ENCODE peak calls at places on chromosomes 2 and 18, in six cellular contexts. U is A549, V is AG04450, D is IMR-90, F is breast epithelium, A is colonic mucosa. Q is an unnamed sample. For H3K9me3, the result is how much of the 10 kb centered on the place peaks cover.

GRCh38 chr2:126893606-126894005 is 5.1 kb upstream of the TEX51 start:
- DNase-seq in F (no peak), U (no peak), A (no peak), D (no peak), V (no peak), Q (no peak)

GRCh38 chr2:121245913-121246312 is 39.1 kb downstream of the TFCP2L1 start:
- DNase-seq in A (no peak), V (no peak), D (no peak), F (no peak), U (no peak), Q (no peak)

GRCh38 chr2:199460101-199460671 is 2.4 kb upstream of the SATB2 start:
- DNase-seq in F (no peak), A (no peak), V (no peak), U (peak), D (peak), Q (no peak)

GRCh38 chr2:23454501-23455120 is 69.6 kb downstream of the KLHL29 start:
- DNase-seq in A (no peak), F (no peak), D (no peak), U (no peak), V (no peak), Q (no peak)

GRCh38 chr18:6487027-6487426 is 72.3 kb upstream of the L3MBTL4 start:
- DNase-seq in D (no peak), A (no peak), V (no peak), U (no peak), F (no peak), Q (no peak)

GRCh38 chr2:190718652-190719526 is 70.0 kb downstream of the NAB1 start:
- DNase-seq in U (peak), D (peak), V (peak), A (peak), F (peak), Q (peak)

GRCh38 chr2:175806570-175806969 is 195.5 kb downstream of the LNPK start:
- DNase-seq in U (no peak), F (no peak), D (no peak), V (no peak), A (no peak), Q (no peak)

GRCh38 chr2:191795711-191796110 is 51.2 kb downstream of the CAVIN2 start:
- DNase-seq in D (no peak), V (no peak), A (no peak), F (no peak), U (no peak), Q (no peak)

GRCh38 chr2:112084689-112085381 is 29.8 kb downstream of the TMEM87B start:
- DNase-seq in D (no peak), U (no peak), V (no peak), A (no peak), F (no peak), Q (no peak)

GRCh38 chr2:241584446-241584845 is 25.9 kb downstream of the BOK start:
- DNase-seq in U (peak), D (peak), A (no peak), F (no peak), V (no peak), Q (no peak)

GRCh38 chr2:11584530-11585056 is 50.7 kb downstream of the GREB1 start:
- DNase-seq in U (no peak), F (no peak), A (no peak), V (no peak), D (no peak), Q (no peak)

GRCh38 chr2:181683518-181684453 is 3.5 kb upstream of the NEUROD1 start:
- DNase-seq in V (no peak), U (no peak), D (peak), A (no peak), F (no peak), Q (peak)

GRCh38 chr18:48133675-48134251 is 203.3 kb upstream of the SMAD2 start:
- DNase-seq in F (no peak), V (no peak), A (peak), U (no peak), D (no peak), Q (peak)

GRCh38 chr18:48136051-48136543 is 205.6 kb upstream of the SMAD2 start:
- DNase-seq in U (no peak), A (peak), V (no peak), F (no peak), D (no peak), Q (no peak)

GRCh38 chr18:48134609-48135008 is 204.2 kb upstream of the SMAD2 start:
- DNase-seq in V (no peak), D (no peak), A (no peak), U (no peak), F (no peak), Q (no peak)

GRCh38 chr18:48136544-48137353 is 206.3 kb upstream of the SMAD2 start:
- DNase-seq in U (no peak), A (peak), F (no peak), V (no peak), D (no peak), Q (no peak)

GRCh38 chr18:48135436-48135966 is 205.0 kb upstream of the SMAD2 start:
- DNase-seq in U (no peak), D (no peak), V (no peak), A (peak), F (no peak), Q (no peak)
- H3K4me3 ChIP-seq in U (peak), D (no peak), V (no peak), A (peak), F (peak), Q (no peak)

DNA sequence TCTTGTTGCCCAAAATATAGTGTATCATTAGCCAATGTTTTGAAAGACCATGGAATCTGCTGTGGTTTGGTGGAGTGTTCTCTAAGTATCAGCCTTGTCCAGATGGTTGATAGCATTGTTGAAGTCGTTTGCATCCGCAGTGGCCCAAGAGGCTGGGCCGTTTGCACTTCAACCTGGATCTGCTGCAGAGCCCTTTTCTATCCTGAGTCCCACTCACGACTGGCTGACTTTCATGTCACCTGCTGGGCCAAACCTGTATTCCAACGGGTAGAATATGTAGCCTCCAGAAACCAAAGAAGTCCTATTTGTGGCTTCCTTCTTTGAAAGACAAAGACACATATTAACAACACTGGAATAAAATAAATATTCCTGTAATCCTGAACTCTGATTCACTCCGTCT is 1154.1 kb downstream of the RPIA start:
- DNase-seq in D (no peak), U (no peak), V (no peak), F (no peak), A (no peak), Q (no peak)
- H3K9me3 ChIP-seq in D (under half), U (under half), V (under half), F (under half), A (under half), Q (under half)

GRCh38 chr18:78983530-78983929 is 3.9 kb downstream of the SALL3 start:
- DNase-seq in V (no peak), D (no peak), F (no peak), U (no peak), A (no peak), Q (no peak)

GRCh38 chr18:78981652-78981955 is 2.0 kb downstream of the SALL3 start:
- DNase-seq in D (no peak), A (no peak), V (no peak), F (no peak), U (no peak), Q (no peak)

GRCh38 chr18:78984941-78985784 is 5.5 kb downstream of the SALL3 start:
- DNase-seq in U (peak), F (no peak), A (no peak), D (no peak), V (no peak), Q (no peak)

GRCh38 chr18:78982186-78982585 is 2.6 kb downstream of the SALL3 start:
- DNase-seq in U (no peak), D (no peak), F (no peak), V (no peak), A (no peak), Q (no peak)

DNA sequence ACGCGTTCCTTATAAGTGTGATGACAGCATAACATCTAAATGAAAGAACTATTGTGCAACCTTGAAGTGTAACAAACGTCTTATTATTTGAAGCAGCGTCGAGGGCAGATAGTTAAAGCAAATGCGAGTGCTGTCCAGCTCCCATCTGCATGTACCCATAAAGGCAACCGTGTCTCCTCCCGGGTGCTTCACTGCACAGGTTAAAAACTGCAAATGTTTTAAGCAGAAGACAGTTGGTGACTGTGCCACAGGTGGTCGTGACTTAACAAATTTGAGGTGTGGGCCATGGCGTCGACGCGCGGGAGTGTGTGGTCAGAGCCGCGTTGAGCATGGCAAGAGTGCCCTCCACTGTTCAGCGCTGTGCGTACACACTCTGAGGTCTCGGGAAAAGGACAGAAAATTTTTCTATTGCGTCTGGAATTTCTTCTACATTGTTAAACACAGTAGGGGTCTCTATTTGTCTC is 6.4 kb downstream of the SALL3 start:
- DNase-seq in F (no peak), V (no peak), D (no peak), U (peak), A (no peak), Q (no peak)
- H3K4me3 ChIP-seq in F (no peak), V (no peak), D (no peak), U (no peak), A (no peak), Q (no peak)

DNA sequence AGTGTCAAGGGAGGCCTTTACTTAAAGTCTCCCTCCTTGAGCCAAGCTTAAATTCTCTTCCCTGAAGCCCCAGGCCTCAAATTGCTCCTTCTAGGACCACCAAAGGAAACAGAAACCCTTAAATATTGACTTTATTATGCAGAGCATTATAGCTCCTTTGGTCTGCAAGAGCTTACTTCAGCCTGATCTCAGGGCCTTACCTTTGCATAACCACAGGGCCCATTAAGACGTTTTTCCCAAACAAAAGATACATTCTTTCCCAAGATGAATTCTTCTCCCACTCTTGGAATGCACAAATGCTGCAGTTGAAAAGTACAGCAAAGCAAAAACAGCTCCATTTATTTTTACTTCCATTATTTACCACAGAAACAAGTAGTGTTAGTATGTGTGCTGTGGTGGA is 130.8 kb downstream of the B3GNT2 start:
- DNase-seq in V (no peak), F (no peak), D (no peak), A (no peak), U (no peak), Q (no peak)
- H3K9me3 ChIP-seq in V (under half), F (under half), D (under half), A (under half), U (under half), Q (under half)